ENCODE peak calls at places on chromosomes 2 and 18, in six cellular contexts. One of them, this sample, is unnamed. For H3K4me1, the result is how much of the 10 kb centered on the place peaks cover.

GRCh38 chr2:45173513-45173912 is 164.3 kb upstream of the SIX2 start:
- DNase-seq in heart right ventricle: no peak
- DNase-seq in psoas muscle: peak
- DNase-seq in kidney: no peak
- DNase-seq in mammary epithelial cell: peak
- DNase-seq in tibial nerve: no peak
- DNase-seq in this sample: no peak

GRCh38 chr2:97857553-97857952 is 138.2 kb downstream of the TMEM131 start:
- DNase-seq in heart right ventricle: no peak
- DNase-seq in psoas muscle: no peak
- DNase-seq in kidney: no peak
- DNase-seq in mammary epithelial cell: no peak
- DNase-seq in tibial nerve: no peak
- DNase-seq in this sample: no peak

GRCh38 chr2:58427572-58428285 is 186.6 kb upstream of the FANCL start:
- DNase-seq in heart right ventricle: no peak
- DNase-seq in psoas muscle: no peak
- DNase-seq in kidney: peak
- DNase-seq in mammary epithelial cell: peak
- DNase-seq in tibial nerve: no peak
- DNase-seq in this sample: peak

GRCh38 chr18:45565280-45565970 is 49.9 kb upstream of the SLC14A2 start:
- DNase-seq in heart right ventricle: no peak
- DNase-seq in psoas muscle: no peak
- DNase-seq in kidney: no peak
- DNase-seq in mammary epithelial cell: peak
- DNase-seq in tibial nerve: no peak
- DNase-seq in this sample: peak

GRCh38 chr2:234606906-234607305 is 110.0 kb upstream of the ARL4C start:
- DNase-seq in heart right ventricle: no peak
- DNase-seq in psoas muscle: no peak
- DNase-seq in kidney: no peak
- DNase-seq in mammary epithelial cell: no peak
- DNase-seq in tibial nerve: no peak
- DNase-seq in this sample: no peak

GRCh38 chr2:8455236-8456148 is 226.4 kb upstream of the ID2 start:
- DNase-seq in heart right ventricle: no peak
- DNase-seq in psoas muscle: no peak
- DNase-seq in kidney: no peak
- DNase-seq in mammary epithelial cell: no peak
- DNase-seq in tibial nerve: no peak
- DNase-seq in this sample: no peak

GRCh38 chr2:241116606-241117560 is 14.8 kb upstream of the MTERF4 start:
- DNase-seq in heart right ventricle: no peak
- DNase-seq in psoas muscle: no peak
- DNase-seq in kidney: peak
- DNase-seq in mammary epithelial cell: no peak
- DNase-seq in tibial nerve: no peak
- DNase-seq in this sample: no peak

GRCh38 chr2:135874966-135875365 is 1.3 kb downstream of the MCM6 start:
- DNase-seq in heart right ventricle: no peak
- DNase-seq in psoas muscle: no peak
- DNase-seq in kidney: no peak
- DNase-seq in mammary epithelial cell: no peak
- DNase-seq in tibial nerve: no peak
- DNase-seq in this sample: no peak

GRCh38 chr2:96773922-96774321 is 13.2 kb downstream of the CNNM4 start:
- DNase-seq in heart right ventricle: no peak
- DNase-seq in psoas muscle: no peak
- DNase-seq in kidney: no peak
- DNase-seq in mammary epithelial cell: no peak
- DNase-seq in tibial nerve: no peak
- DNase-seq in this sample: no peak

GRCh38 chr2:181570833-181571661 is 85.9 kb downstream of the CERKL start:
- DNase-seq in heart right ventricle: no peak
- DNase-seq in psoas muscle: no peak
- DNase-seq in kidney: no peak
- DNase-seq in mammary epithelial cell: no peak
- DNase-seq in tibial nerve: no peak
- DNase-seq in this sample: no peak
- TF ChIP-seq CTCF in heart right ventricle: no peak
- TF ChIP-seq CTCF in psoas muscle: no peak
- TF ChIP-seq CTCF in kidney: no peak
- TF ChIP-seq CTCF in mammary epithelial cell: peak
- TF ChIP-seq CTCF in tibial nerve: no peak
- TF ChIP-seq CTCF in this sample: peak

DNA sequence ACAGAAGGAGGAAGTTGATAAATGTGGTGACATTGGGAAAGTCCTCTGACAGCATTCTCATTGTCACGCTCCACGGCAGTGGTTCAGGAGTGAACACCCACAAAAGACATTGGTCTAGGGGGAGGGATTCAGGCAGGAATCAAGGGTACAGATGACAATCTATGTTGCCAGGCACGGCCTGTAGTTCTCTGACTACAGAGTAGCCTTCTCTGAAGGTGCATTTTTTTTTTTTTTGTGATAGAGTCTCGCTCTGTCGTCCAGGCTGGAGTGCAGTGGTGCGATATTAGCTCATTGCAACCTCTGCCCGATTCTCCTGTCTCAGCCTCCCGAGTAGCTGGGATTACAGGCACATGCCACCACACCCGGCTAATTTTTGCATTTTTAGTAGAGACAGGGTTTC is 7.4 kb upstream of the MOB1A start:
- DNase-seq in heart right ventricle: no peak
- DNase-seq in psoas muscle: no peak
- DNase-seq in kidney: no peak
- DNase-seq in mammary epithelial cell: no peak
- DNase-seq in tibial nerve: peak
- DNase-seq in this sample: no peak
- H3K27ac ChIP-seq in heart right ventricle: no peak
- H3K27ac ChIP-seq in psoas muscle: no peak
- H3K27ac ChIP-seq in kidney: no peak
- H3K27ac ChIP-seq in mammary epithelial cell: no peak
- H3K27ac ChIP-seq in tibial nerve: peak
- H3K27ac ChIP-seq in this sample: no peak

GRCh38 chr2:196513796-196514526 is 125.6 kb upstream of the CCDC150 start:
- DNase-seq in heart right ventricle: no peak
- DNase-seq in psoas muscle: no peak
- DNase-seq in kidney: no peak
- DNase-seq in mammary epithelial cell: no peak
- DNase-seq in tibial nerve: no peak
- DNase-seq in this sample: no peak
- H3K4me1 ChIP-seq in heart right ventricle: under half
- H3K4me1 ChIP-seq in psoas muscle: under half
- H3K4me1 ChIP-seq in kidney: under half
- H3K4me1 ChIP-seq in mammary epithelial cell: under half
- H3K4me1 ChIP-seq in tibial nerve: under half
- H3K4me1 ChIP-seq in this sample: under half

GRCh38 chr2:33670392-33670937 is 71.4 kb upstream of the FAM98A start:
- DNase-seq in heart right ventricle: no peak
- DNase-seq in psoas muscle: no peak
- DNase-seq in kidney: no peak
- DNase-seq in mammary epithelial cell: no peak
- DNase-seq in tibial nerve: no peak
- DNase-seq in this sample: no peak
- TF ChIP-seq CTCF in heart right ventricle: no peak
- TF ChIP-seq CTCF in psoas muscle: no peak
- TF ChIP-seq CTCF in kidney: no peak
- TF ChIP-seq CTCF in mammary epithelial cell: peak
- TF ChIP-seq CTCF in tibial nerve: no peak
- TF ChIP-seq CTCF in this sample: no peak

GRCh38 chr2:33903701-33904100 is 304.6 kb upstream of the FAM98A start:
- DNase-seq in heart right ventricle: no peak
- DNase-seq in psoas muscle: no peak
- DNase-seq in kidney: no peak
- DNase-seq in mammary epithelial cell: no peak
- DNase-seq in tibial nerve: no peak
- DNase-seq in this sample: no peak

GRCh38 chr2:33903237-33903636 is 304.1 kb upstream of the FAM98A start:
- DNase-seq in heart right ventricle: no peak
- DNase-seq in psoas muscle: no peak
- DNase-seq in kidney: no peak
- DNase-seq in mammary epithelial cell: no peak
- DNase-seq in tibial nerve: no peak
- DNase-seq in this sample: no peak

GRCh38 chr2:33904801-33905200 is 305.7 kb upstream of the FAM98A start:
- DNase-seq in heart right ventricle: no peak
- DNase-seq in psoas muscle: no peak
- DNase-seq in kidney: no peak
- DNase-seq in mammary epithelial cell: no peak
- DNase-seq in tibial nerve: no peak
- DNase-seq in this sample: no peak

DNA sequence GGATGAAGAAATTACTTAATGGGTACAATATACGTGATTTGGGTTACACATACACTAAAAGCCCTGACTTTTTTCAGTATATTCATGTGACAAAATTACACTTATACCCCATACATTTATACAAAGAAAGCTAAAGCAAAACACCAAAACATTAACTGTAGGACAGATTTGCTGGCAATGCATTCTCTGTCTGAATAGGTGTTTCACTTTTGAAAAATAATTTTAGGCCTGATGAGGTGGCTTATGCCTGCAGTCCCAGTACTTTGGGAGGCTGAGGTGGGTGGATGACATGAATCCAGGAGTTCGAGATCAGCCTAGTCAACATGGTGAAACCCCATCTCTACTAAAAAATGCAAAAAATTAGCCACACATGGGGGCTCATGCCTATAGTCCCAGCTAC is 301.5 kb upstream of the FAM98A start:
- DNase-seq in heart right ventricle: no peak
- DNase-seq in psoas muscle: no peak
- DNase-seq in kidney: no peak
- DNase-seq in mammary epithelial cell: no peak
- DNase-seq in tibial nerve: no peak
- DNase-seq in this sample: no peak
- H3K27ac ChIP-seq in heart right ventricle: no peak
- H3K27ac ChIP-seq in psoas muscle: no peak
- H3K27ac ChIP-seq in kidney: no peak
- H3K27ac ChIP-seq in mammary epithelial cell: no peak
- H3K27ac ChIP-seq in tibial nerve: no peak
- H3K27ac ChIP-seq in this sample: no peak

GRCh38 chr2:226115832-226116200 is 683.8 kb downstream of the IRS1 start:
- DNase-seq in heart right ventricle: no peak
- DNase-seq in psoas muscle: no peak
- DNase-seq in kidney: no peak
- DNase-seq in mammary epithelial cell: no peak
- DNase-seq in tibial nerve: no peak
- DNase-seq in this sample: no peak
- H3K4me1 ChIP-seq in heart right ventricle: under half
- H3K4me1 ChIP-seq in psoas muscle: under half
- H3K4me1 ChIP-seq in kidney: under half
- H3K4me1 ChIP-seq in mammary epithelial cell: under half
- H3K4me1 ChIP-seq in tibial nerve: under half
- H3K4me1 ChIP-seq in this sample: under half

GRCh38 chr18:7017013-7017412 is 100.6 kb downstream of the LAMA1 start:
- DNase-seq in heart right ventricle: no peak
- DNase-seq in psoas muscle: no peak
- DNase-seq in kidney: no peak
- DNase-seq in mammary epithelial cell: peak
- DNase-seq in tibial nerve: no peak
- DNase-seq in this sample: no peak

GRCh38 chr18:7020995-7021777 is 96.4 kb downstream of the LAMA1 start:
- DNase-seq in heart right ventricle: no peak
- DNase-seq in psoas muscle: no peak
- DNase-seq in kidney: no peak
- DNase-seq in mammary epithelial cell: no peak
- DNase-seq in tibial nerve: no peak
- DNase-seq in this sample: no peak

GRCh38 chr18:7025194-7025593 is 92.4 kb downstream of the LAMA1 start:
- DNase-seq in heart right ventricle: no peak
- DNase-seq in psoas muscle: no peak
- DNase-seq in kidney: no peak
- DNase-seq in mammary epithelial cell: no peak
- DNase-seq in tibial nerve: no peak
- DNase-seq in this sample: no peak

GRCh38 chr18:7023581-7023980 is 94.0 kb downstream of the LAMA1 start:
- DNase-seq in heart right ventricle: no peak
- DNase-seq in psoas muscle: no peak
- DNase-seq in kidney: no peak
- DNase-seq in mammary epithelial cell: no peak
- DNase-seq in tibial nerve: no peak
- DNase-seq in this sample: no peak

DNA sequence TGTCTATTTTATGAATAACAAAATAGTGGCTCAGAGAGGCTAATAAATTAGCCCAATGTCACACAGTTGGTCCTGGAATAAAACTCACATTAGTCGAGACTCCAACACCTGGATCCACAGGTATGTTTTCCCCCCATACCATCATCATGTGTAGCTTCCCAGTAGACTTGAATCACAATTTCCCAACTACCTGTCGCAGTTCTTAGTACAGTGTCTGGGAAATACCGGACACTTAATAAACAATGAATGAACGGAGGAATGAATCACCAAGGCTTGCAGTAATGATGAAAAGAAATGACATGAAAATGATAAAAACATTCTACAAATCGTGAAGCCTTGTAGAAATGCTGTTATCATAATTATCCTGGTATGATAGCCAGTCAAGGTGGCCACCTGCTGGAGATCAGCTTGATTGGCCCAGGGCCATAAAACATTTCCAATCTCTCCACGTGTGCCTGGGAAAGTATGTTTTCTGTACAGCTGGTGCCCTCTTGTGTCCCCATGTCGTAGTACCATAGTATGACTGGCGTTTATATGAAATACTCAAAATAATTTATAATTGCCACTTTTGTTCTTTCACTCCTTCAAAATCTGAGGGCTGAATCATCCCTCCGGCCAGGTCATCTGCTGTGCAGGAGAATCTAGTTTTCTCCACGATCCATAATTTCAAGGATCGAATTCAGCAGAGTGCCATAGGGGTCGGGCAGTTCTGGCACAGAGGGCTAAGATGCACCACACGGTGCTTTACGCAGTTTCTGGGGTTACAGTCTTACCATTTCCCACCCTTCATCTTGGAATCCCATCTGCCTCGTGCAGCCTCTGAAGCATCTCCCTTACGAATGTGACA is 95.4 kb downstream of the LAMA1 start:
- DNase-seq in heart right ventricle: no peak
- DNase-seq in psoas muscle: no peak
- DNase-seq in kidney: no peak
- DNase-seq in mammary epithelial cell: peak
- DNase-seq in tibial nerve: no peak
- DNase-seq in this sample: peak
- TF ChIP-seq CTCF in heart right ventricle: peak
- TF ChIP-seq CTCF in psoas muscle: no peak
- TF ChIP-seq CTCF in kidney: peak
- TF ChIP-seq CTCF in mammary epithelial cell: peak
- TF ChIP-seq CTCF in tibial nerve: no peak
- TF ChIP-seq CTCF in this sample: peak

This sample was measured in cardiac muscle cell.